ENCODE peak calls at places on chromosomes 13 and 19, in nine cellular contexts. N, U, R, M, X, V, L, A and D are unnamed samples.

GRCh38 chr13:35770756-35771291 is 294.3 kb upstream of the MAB21L1 start:
- DNase-seq in M (no peak), R (no peak), N (no peak), A (no peak), L (no peak), U (no peak), V (no peak), X (no peak), D (no peak)

GRCh38 chr19:10615429-10616023 is 9.8 kb upstream of the SLC44A2 start:
- DNase-seq in M (no peak), L (no peak), A (no peak), U (no peak), V (no peak), N (no peak), X (no peak), R (no peak), D (no peak)

GRCh38 chr19:55493052-55493649 is 4.9 kb downstream of the SSC5D start:
- DNase-seq in V (no peak), L (no peak), R (no peak), U (peak; percentile 55), X (no peak), N (no peak), A (no peak), M (no peak), D (no peak)

GRCh38 chr13:78881054-78881453 is 222.1 kb upstream of the OBI1 start:
- DNase-seq in L (no peak), X (no peak), A (no peak), N (no peak), R (no peak), M (no peak), V (no peak), U (no peak), D (no peak)

GRCh38 chr19:54190942-54191670 is at the start of gene TSEN34:
- DNase-seq in N (peak; percentile 96), R (peak; percentile 75), L (peak; percentile 80), X (no peak), M (peak; percentile 90), U (peak; percentile 78), V (peak; percentile 76), A (peak; percentile 83), D (peak; percentile 72)

GRCh38 chr19:41701401-41702075 is 6.9 kb upstream of the CEACAM5 start:
- DNase-seq in R (no peak), A (no peak), M (no peak), N (no peak), L (no peak), V (no peak), X (no peak), U (no peak), D (no peak)

GRCh38 chr19:39264306-39265290 is 3.6 kb upstream of the IFNL2 start:
- DNase-seq in X (no peak), V (no peak), U (no peak), L (no peak), N (peak; percentile 61), M (peak; percentile 62), R (no peak), A (no peak), D (no peak)

GRCh38 chr19:5345895-5346386 is 5.3 kb upstream of the PTPRS start:
- DNase-seq in V (no peak), X (no peak), A (peak; percentile 63), M (no peak), U (peak; percentile 59), L (no peak), R (no peak), N (no peak), D (peak; percentile 36)

GRCh38 chr13:63139277-63139676 is 1723.6 kb upstream of the PCDH20 start:
- DNase-seq in R (no peak), V (no peak), M (no peak), N (no peak), A (no peak), L (no peak), X (no peak), U (no peak), D (no peak)

GRCh38 chr19:5913739-5914357 is at the start of gene CAPS:
- DNase-seq in X (no peak), L (no peak), A (peak; percentile 95), V (no peak), N (no peak), U (peak; percentile 42), R (no peak), M (no peak), D (peak; percentile 74)

GRCh38 chr13:109695402-109696190 is 90.8 kb downstream of the IRS2 start:
- DNase-seq in X (no peak), U (no peak), M (no peak), V (no peak), R (no peak), N (no peak), A (no peak), L (no peak), D (no peak)

GRCh38 chr19:52140077-52140710 is 456 bp upstream of the ZNF616 start:
- DNase-seq in X (no peak), R (no peak), M (no peak), N (no peak), V (no peak), A (no peak), U (peak; percentile 8), L (no peak), D (no peak)

GRCh38 chr13:109737606-109738005 is 48.8 kb downstream of the IRS2 start:
- DNase-seq in L (no peak), A (no peak), N (no peak), R (no peak), M (no peak), X (no peak), V (no peak), U (no peak), D (peak; percentile 11)

GRCh38 chr13:50941146-50941545 is 31.6 kb downstream of the RNASEH2B start:
- DNase-seq in U (no peak), L (no peak), M (no peak), V (no peak), X (no peak), A (no peak), R (no peak), N (no peak), D (no peak)

GRCh38 chr13:109672545-109672944 is 113.8 kb downstream of the IRS2 start:
- DNase-seq in N (no peak), A (peak; percentile 69), L (no peak), M (no peak), R (no peak), V (no peak), U (peak; percentile 37), X (no peak), D (no peak)

GRCh38 chr19:41707502-41707812 is 969 bp upstream of the CEACAM5 start:
- DNase-seq in L (no peak), A (no peak), U (no peak), N (no peak), X (no peak), M (no peak), R (no peak), V (no peak), D (no peak)

GRCh38 chr13:88840085-88840484 is 1168.9 kb downstream of the SLITRK5 start:
- DNase-seq in V (no peak), L (no peak), N (no peak), M (no peak), A (no peak), X (no peak), R (no peak), U (no peak), D (no peak)

GRCh38 chr19:16930753-16931152 is 42.0 kb downstream of the F2RL3 start:
- DNase-seq in A (no peak), L (no peak), M (no peak), V (no peak), R (no peak), U (no peak), X (no peak), N (no peak), D (no peak)

GRCh38 chr19:51702103-51702753 is 9.1 kb downstream of the SPACA6 start:
- DNase-seq in A (no peak), X (no peak), R (no peak), M (peak; percentile 83), L (peak; percentile 30), N (peak; percentile 90), V (no peak), U (no peak), D (peak; percentile 87)

GRCh38 chr13:77422724-77423123 is 95.8 kb upstream of the MYCBP2 start:
- DNase-seq in M (no peak), U (no peak), A (no peak), R (no peak), V (no peak), N (no peak), L (no peak), X (no peak), D (no peak)

GRCh38 chr13:95535243-95535642 is 17.3 kb upstream of the CLDN10 start:
- DNase-seq in L (no peak), M (no peak), X (no peak), N (no peak), A (peak; percentile 90), R (no peak), V (no peak), U (no peak), D (peak; percentile 83)

GRCh38 chr19:45136507-45137178 is 24.1 kb downstream of the NKPD1 start:
- DNase-seq in U (no peak), N (no peak), V (no peak), L (no peak), R (no peak), X (no peak), A (no peak), M (no peak), D (no peak)

GRCh38 chr13:46041335-46041934 is 11.1 kb downstream of the ZC3H13 start:
- DNase-seq in V (no peak), X (no peak), U (peak; percentile 8), L (no peak), N (no peak), A (no peak), R (no peak), M (no peak), D (no peak)

GRCh38 chr13:99985886-99986527 is 4.4 kb downstream of the ZIC2 start:
- DNase-seq in A (no peak), N (no peak), M (no peak), L (no peak), R (no peak), X (no peak), V (no peak), U (no peak), D (no peak)

GRCh38 chr19:10452726-10453620 is 32.6 kb downstream of the PDE4A start:
- DNase-seq in L (no peak), N (no peak), A (no peak), M (no peak), R (no peak), V (no peak), X (no peak), U (no peak), D (no peak)

GRCh38 chr13:97435794-97436193 is 1.8 kb downstream of the RAP2A start:
- DNase-seq in V (no peak), X (no peak), M (no peak), U (no peak), N (no peak), R (no peak), A (no peak), L (no peak), D (no peak)

GRCh38 chr19:9735986-9736385 is 32.6 kb downstream of the ZNF846 start:
- DNase-seq in V (no peak), X (no peak), N (no peak), U (no peak), R (no peak), L (no peak), M (no peak), A (no peak), D (no peak)

GRCh38 chr13:102291587-102292218 is 110.1 kb downstream of the FGF14 start:
- DNase-seq in A (peak; percentile 8), U (peak; percentile 1), L (no peak), V (no peak), M (no peak), N (no peak), X (no peak), R (no peak), D (no peak)